ENCODE peak calls at places on chromosomes 1 and 21, in six cellular contexts. U is effector memory CD4-positive, alpha-beta T cell; D is HFF-Myc; I is tibial artery; H is astrocyte; F is NCI-H510A treated with DMSO at 0.1 percent for 48 hours. N is an unnamed sample.

GRCh38 chr1:170661646-170662411 is 2.1 kb upstream of the PRRX1 start:
- DNase-seq in I (no peak), H (peak), U (no peak), D (no peak), F (no peak), N (no peak)

GRCh38 chr1:53946252-53947171 is at the start of gene LRRC42:
- DNase-seq in U (no peak), I (no peak), H (no peak), D (no peak), F (no peak), N (no peak)

GRCh38 chr21:21101911-21102310 is 103.7 kb downstream of the NCAM2 start:
- DNase-seq in I (no peak), U (no peak), D (no peak), H (peak), F (peak), N (no peak)

GRCh38 chr1:37475380-37476086 is 1.2 kb downstream of the ZC3H12A start:
- DNase-seq in I (no peak), H (peak), D (no peak), U (no peak), F (no peak), N (no peak)

GRCh38 chr1:68321084-68321685 is 88.9 kb upstream of the WLS start:
- DNase-seq in I (peak), F (peak), H (no peak), D (no peak), U (no peak), N (no peak)

GRCh38 chr1:168504064-168504837 is 39.5 kb downstream of the XCL2 start:
- DNase-seq in I (peak), U (no peak), D (no peak), F (no peak), H (peak), N (no peak)

GRCh38 chr1:201224671-201225400 is 34.2 kb downstream of the IGFN1 start:
- DNase-seq in D (no peak), U (no peak), H (no peak), F (no peak), I (no peak), N (no peak)

GRCh38 chr1:162851341-162851740 is 9.6 kb downstream of the CCDC190 start:
- DNase-seq in D (no peak), I (no peak), U (no peak), H (no peak), F (no peak), N (no peak)

GRCh38 chr21:45310446-45310845 is 22.8 kb upstream of the POFUT2 start:
- DNase-seq in F (no peak), U (no peak), D (no peak), I (no peak), H (no peak), N (no peak)

GRCh38 chr1:240794061-240794843 is 182.3 kb upstream of the GREM2 start:
- DNase-seq in D (no peak), H (no peak), F (no peak), I (no peak), U (no peak), N (no peak)

GRCh38 chr1:53681647-53682368 is 57.2 kb downstream of the GLIS1 start:
- DNase-seq in U (no peak), I (peak), H (no peak), D (no peak), F (peak), N (no peak)

GRCh38 chr1:38530957-38531356 is 328.6 kb downstream of the RRAGC start:
- DNase-seq in D (no peak), F (no peak), H (no peak), I (no peak), U (no peak), N (no peak)

GRCh38 chr21:20998456-20998789 is 214 bp downstream of the NCAM2 start:
- DNase-seq in I (no peak), F (no peak), U (no peak), D (no peak), H (no peak), N (no peak)

GRCh38 chr1:151975311-151976014 is 18.2 kb downstream of the S100A10 start:
- DNase-seq in U (no peak), D (no peak), I (no peak), F (no peak), H (no peak), N (no peak)

GRCh38 chr1:38071530-38072266 is 25.1 kb upstream of the POU3F1 start:
- DNase-seq in I (no peak), D (no peak), H (peak), F (no peak), U (no peak), N (no peak)

GRCh38 chr21:38797470-38797869 is 8.3 kb upstream of the ETS2 start:
- DNase-seq in F (no peak), D (no peak), H (no peak), U (no peak), I (no peak), N (no peak)

GRCh38 chr1:104132386-104132973 is 382.8 kb downstream of the AMY1C start:
- DNase-seq in H (no peak), U (no peak), F (peak), D (no peak), I (no peak), N (no peak)

GRCh38 chr1:99849413-99849743 is 783 bp upstream of the AGL start:
- DNase-seq in F (peak), D (no peak), I (no peak), U (no peak), H (no peak), N (no peak)

GRCh38 chr1:12015001-12015491 is 4.3 kb upstream of the MIIP start:
- DNase-seq in I (no peak), D (no peak), U (no peak), H (no peak), F (no peak), N (no peak)

GRCh38 chr21:40141621-40142020 is 274.4 kb downstream of the PCP4 start:
- DNase-seq in I (no peak), H (no peak), F (no peak), U (no peak), D (no peak), N (no peak)

GRCh38 chr21:45455321-45456013 is 50.5 kb downstream of the COL18A1 start:
- DNase-seq in H (peak), I (no peak), D (no peak), F (no peak), U (no peak), N (no peak)

GRCh38 chr1:8363764-8364301 is 45.9 kb downstream of the SLC45A1 start:
- DNase-seq in H (no peak), U (no peak), D (no peak), I (no peak), F (no peak), N (no peak)

GRCh38 chr1:225882699-225883615 is 777 bp upstream of the TMEM63A start:
- DNase-seq in D (no peak), I (peak), U (no peak), F (peak), H (peak), N (no peak)

GRCh38 chr1:239388578-239388977 is 2.2 kb downstream of the CHRM3 start:
- DNase-seq in U (no peak), I (no peak), F (no peak), H (no peak), D (no peak), N (no peak)

GRCh38 chr1:101148987-101149386 is 87.8 kb upstream of the S1PR1 start:
- DNase-seq in F (no peak), U (no peak), I (peak), H (no peak), D (no peak), N (no peak)

GRCh38 chr1:183877321-183877720 is 72.4 kb downstream of the RGL1 start:
- DNase-seq in F (no peak), D (no peak), I (peak), H (peak), U (no peak), N (peak)

GRCh38 chr1:22794691-22795090 is 84.1 kb downstream of the EPHB2 start:
- DNase-seq in I (no peak), F (no peak), H (no peak), D (no peak), U (no peak), N (no peak)

GRCh38 chr1:165375623-165376022 is 19.1 kb upstream of the LMX1A start:
- DNase-seq in H (no peak), D (no peak), U (no peak), I (no peak), F (no peak), N (no peak)

GRCh38 chr1:178727014-178727895 is 2.2 kb downstream of the RALGPS2 start:
- DNase-seq in F (no peak), D (no peak), I (no peak), H (no peak), U (no peak), N (no peak)

GRCh38 chr1:164796916-164797315 is 237.9 kb downstream of the PBX1 start:
- DNase-seq in I (no peak), F (peak), D (no peak), H (no peak), U (no peak), N (no peak)

GRCh38 chr1:171910786-171911185 is 69.5 kb downstream of the DNM3 start:
- DNase-seq in H (no peak), I (no peak), U (no peak), D (no peak), F (no peak), N (no peak)

GRCh38 chr1:150546294-150546937 is 2.8 kb upstream of the ADAMTSL4 start:
- DNase-seq in U (no peak), H (no peak), F (no peak), D (no peak), I (no peak), N (no peak)

GRCh38 chr1:20593766-20594165 is 4.9 kb downstream of the CDA start:
- DNase-seq in U (no peak), D (no peak), H (no peak), I (no peak), F (no peak), N (no peak)

GRCh38 chr1:216186816-216187215 is 236.4 kb downstream of the USH2A start:
- DNase-seq in F (no peak), U (no peak), H (peak), I (no peak), D (no peak), N (no peak)

GRCh38 chr1:94236630-94237290 is 624 bp downstream of the ARHGAP29 start:
- DNase-seq in D (no peak), I (peak), H (peak), U (no peak), F (peak), N (no peak)

GRCh38 chr1:40738831-40739230 is 44.8 kb upstream of the KCNQ4 start:
- DNase-seq in I (no peak), F (no peak), D (no peak), U (no peak), H (no peak), N (no peak)

GRCh38 chr1:241640149-241640866 is at the start of the genes CHML and OPN3:
- DNase-seq in U (peak), I (peak), F (peak), D (no peak), H (peak), N (peak)

GRCh38 chr1:102191723-102192122 is 195.0 kb upstream of the OLFM3 start:
- DNase-seq in F (peak), D (no peak), U (no peak), I (no peak), H (no peak), N (no peak)

GRCh38 chr21:36783612-36784383 is 84.9 kb downstream of the SIM2 start:
- DNase-seq in F (no peak), H (peak), D (no peak), U (no peak), I (no peak), N (no peak)

N was measured in pulmonary artery endothelial cell.